ENCODE peak calls at places on chromosome 4, in four cellular contexts. S is HEK293T, P is HepG2, Y is GM12878. M is an unnamed sample.

GRCh38 chr4:53459548-53459947 is 82.1 kb downstream of the FIP1L1 start:
- DNase-seq in S (no peak), P (peak), Y (no peak), M (no peak)

GRCh38 chr4:129043523-129043922 is 49.8 kb downstream of the SCLT1 start:
- DNase-seq in S (no peak), P (peak), Y (no peak), M (no peak)

GRCh38 chr4:14816592-14817273 is 185.5 kb upstream of the CPEB2 start:
- DNase-seq in S (no peak), P (no peak), Y (no peak), M (no peak)

GRCh38 chr4:42309571-42310260 is 87.6 kb upstream of the SHISA3 start:
- DNase-seq in S (no peak), P (no peak), Y (no peak), M (no peak)

GRCh38 chr4:20192754-20193521 is 58.8 kb upstream of the SLIT2 start:
- DNase-seq in S (no peak), P (no peak), Y (no peak), M (no peak)

GRCh38 chr4:25013756-25014737 is 16.7 kb downstream of the LGI2 start:
- DNase-seq in S (peak), P (no peak), Y (no peak), M (no peak)

GRCh38 chr4:180560896-180561295 is 1682.3 kb upstream of the TENM3 start:
- DNase-seq in S (no peak), P (no peak), Y (no peak), M (no peak)

GRCh38 chr4:155143512-155143911 is 64.9 kb upstream of the NPY2R start:
- DNase-seq in S (no peak), P (no peak), Y (no peak), M (no peak)

GRCh38 chr4:150323551-150324325 is 245.5 kb downstream of the DCLK2 start:
- DNase-seq in S (no peak), P (no peak), Y (no peak), M (no peak)

GRCh38 chr4:74189331-74190043 is 31.6 kb downstream of the MTHFD2L start:
- DNase-seq in S (peak), P (peak), Y (peak), M (peak)

GRCh38 chr4:161404346-161405110 is 759.3 kb downstream of the FSTL5 start:
- DNase-seq in S (no peak), P (no peak), Y (no peak), M (no peak)

GRCh38 chr4:88242144-88242543 is 42.2 kb downstream of the PPM1K start:
- DNase-seq in S (peak), P (peak), Y (no peak), M (no peak)

GRCh38 chr4:165794834-165795233 is 78.2 kb upstream of the TLL1 start:
- DNase-seq in S (no peak), P (no peak), Y (no peak), M (no peak)

GRCh38 chr4:32499176-32499575 is 1779.0 kb downstream of the PCDH7 start:
- DNase-seq in S (no peak), P (no peak), Y (no peak), M (no peak)

GRCh38 chr4:37770016-37770415 is 56.5 kb upstream of the PGM2 start:
- DNase-seq in S (no peak), P (no peak), Y (no peak), M (no peak)

GRCh38 chr4:145909331-145909730 is 29.3 kb downstream of the ZNF827 start:
- DNase-seq in S (peak), P (no peak), Y (no peak), M (peak)

GRCh38 chr4:73593631-73594241 is 26.5 kb downstream of the RASSF6 start:
- DNase-seq in S (no peak), P (peak), Y (no peak), M (peak)

GRCh38 chr4:175346381-175346780 is 428.2 kb downstream of the ADAM29 start:
- DNase-seq in S (no peak), P (no peak), Y (no peak), M (no peak)

GRCh38 chr4:138953962-138954371 is 61.6 kb upstream of the NOCT start:
- DNase-seq in S (no peak), P (no peak), Y (no peak), M (no peak)

DNA sequence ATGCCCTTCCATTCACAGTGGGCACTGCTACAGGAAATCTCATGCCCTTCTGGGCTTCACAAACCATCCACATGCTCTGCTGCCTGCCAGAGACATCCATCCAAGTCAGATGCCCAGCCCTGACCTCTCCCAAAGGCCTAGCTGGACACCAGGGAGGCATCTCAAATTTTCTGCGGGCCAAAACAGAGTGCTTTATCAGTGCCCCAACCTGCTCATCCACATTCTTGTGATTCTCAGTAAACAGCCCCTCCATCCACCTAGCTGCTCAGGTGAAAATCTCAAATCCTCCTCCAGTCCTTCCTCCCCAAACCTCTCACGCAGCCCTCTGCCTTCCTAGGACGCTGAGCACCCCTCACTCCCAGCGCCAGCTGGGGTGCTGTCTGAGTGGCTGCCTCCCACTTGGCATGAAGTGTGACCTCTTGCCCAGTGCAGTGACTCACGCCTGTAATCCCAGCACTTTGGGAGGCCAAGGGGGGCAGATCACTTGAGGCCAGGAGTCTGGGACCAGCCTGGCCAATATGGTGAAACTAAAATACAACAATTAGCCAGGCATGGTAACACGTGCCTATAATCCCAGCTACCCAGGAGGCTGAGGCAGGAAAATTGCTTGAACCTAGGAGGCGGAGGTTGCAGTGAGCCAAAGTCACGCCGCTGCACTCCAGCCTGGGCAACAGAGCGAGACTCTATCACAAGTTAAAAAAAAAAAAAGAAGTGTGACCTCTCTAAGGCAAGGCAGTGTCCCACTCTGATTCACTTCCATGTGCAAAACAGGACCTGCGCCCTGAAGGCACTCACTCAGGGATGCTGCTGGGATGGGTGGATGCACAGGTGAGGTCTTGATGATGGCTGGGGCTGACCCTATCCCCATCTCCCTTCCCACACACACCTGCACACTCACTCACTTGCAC is 1.7 kb upstream of the AFAP1 start:
- DNase-seq in S (no peak), P (no peak), Y (no peak), M (no peak)
- TF ChIP-seq FOXK2 in S (no peak), P (no peak), Y (no peak), M (no peak)

GRCh38 chr4:38982356-38983095 is 49.7 kb downstream of the TMEM156 start:
- DNase-seq in S (no peak), P (no peak), Y (no peak), M (no peak)

GRCh38 chr4:38985363-38986065 is 46.7 kb downstream of the TMEM156 start:
- DNase-seq in S (no peak), P (no peak), Y (no peak), M (no peak)

GRCh38 chr4:38980903-38981676 is 51.1 kb downstream of the TMEM156 start:
- DNase-seq in S (no peak), P (peak), Y (peak), M (no peak)

GRCh38 chr4:38987491-38987890 is 44.7 kb downstream of the TMEM156 start:
- DNase-seq in S (no peak), P (no peak), Y (peak), M (no peak)

DNA sequence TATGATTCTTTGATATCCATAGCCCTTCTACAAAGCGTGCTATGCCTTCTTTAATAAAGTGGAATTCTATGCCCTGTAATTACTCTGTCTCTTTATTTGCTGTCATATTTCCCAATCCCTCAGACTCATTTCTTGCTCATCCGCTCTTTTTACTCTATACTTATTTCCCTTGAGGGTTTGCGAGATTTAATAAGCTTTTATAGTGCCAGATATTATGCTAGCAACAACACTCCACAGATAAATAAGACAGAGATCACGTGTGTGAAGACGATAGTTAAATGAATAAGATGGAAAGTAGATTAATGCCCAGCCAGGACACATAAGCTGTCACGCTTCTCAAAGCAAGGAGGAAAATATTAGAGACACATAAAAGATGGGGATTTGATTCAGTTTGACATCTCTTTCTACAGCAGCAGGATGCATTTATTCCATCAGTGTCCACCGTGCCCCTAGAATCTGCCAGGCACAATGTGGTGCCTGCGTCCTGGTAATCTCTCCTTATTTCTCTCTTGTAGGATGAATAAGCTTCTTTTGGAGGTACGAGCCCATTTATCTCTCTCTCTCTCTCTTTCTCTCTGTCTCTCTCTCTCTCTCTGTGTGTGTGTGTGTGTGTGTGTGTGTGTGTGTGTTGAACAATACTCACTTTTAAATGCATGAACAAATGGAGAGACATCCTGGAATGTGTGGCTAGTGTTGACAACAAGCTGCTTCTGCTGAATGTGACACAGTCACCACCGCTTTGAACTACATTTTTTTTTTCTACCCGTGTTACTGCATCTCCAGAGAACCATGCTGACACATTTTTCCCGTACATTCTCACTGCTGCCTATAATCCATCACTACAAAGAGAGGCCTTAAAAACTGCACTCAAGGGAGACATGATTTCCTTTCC is 48.2 kb downstream of the TMEM156 start:
- DNase-seq in S (no peak), P (peak), Y (no peak), M (no peak)
- TF ChIP-seq FOXK2 in S (no peak), P (no peak), Y (no peak), M (no peak)

GRCh38 chr4:71231753-71232420 is 106.9 kb upstream of the SLC4A4 start:
- DNase-seq in S (no peak), P (no peak), Y (no peak), M (no peak)
- TF ChIP-seq FOXK2 in S (no peak), P (no peak), Y (no peak), M (no peak)

GRCh38 chr4:632926-633325 is 7.6 kb downstream of the PDE6B start:
- DNase-seq in S (no peak), P (no peak), Y (no peak), M (no peak)

GRCh38 chr4:633406-633805 is 8.0 kb downstream of the PDE6B start:
- DNase-seq in S (no peak), P (no peak), Y (no peak), M (no peak)

GRCh38 chr4:633976-634598 is 8.7 kb downstream of the PDE6B start:
- DNase-seq in S (no peak), P (no peak), Y (no peak), M (no peak)

GRCh38 chr4:630661-631060 is 5.3 kb downstream of the PDE6B start:
- DNase-seq in S (no peak), P (no peak), Y (no peak), M (no peak)

GRCh38 chr4:632391-632790 is 7.0 kb downstream of the PDE6B start:
- DNase-seq in S (no peak), P (no peak), Y (no peak), M (no peak)
- TF ChIP-seq FOXK2 in S (no peak), P (no peak), Y (no peak), M (no peak)

GRCh38 chr4:6602289-6602688 is 27.3 kb downstream of the MAN2B2 start:
- DNase-seq in S (no peak), P (no peak), Y (no peak), M (no peak)
- TF ChIP-seq FOXK2 in S (no peak), P (no peak), Y (no peak), M (no peak)

DNA sequence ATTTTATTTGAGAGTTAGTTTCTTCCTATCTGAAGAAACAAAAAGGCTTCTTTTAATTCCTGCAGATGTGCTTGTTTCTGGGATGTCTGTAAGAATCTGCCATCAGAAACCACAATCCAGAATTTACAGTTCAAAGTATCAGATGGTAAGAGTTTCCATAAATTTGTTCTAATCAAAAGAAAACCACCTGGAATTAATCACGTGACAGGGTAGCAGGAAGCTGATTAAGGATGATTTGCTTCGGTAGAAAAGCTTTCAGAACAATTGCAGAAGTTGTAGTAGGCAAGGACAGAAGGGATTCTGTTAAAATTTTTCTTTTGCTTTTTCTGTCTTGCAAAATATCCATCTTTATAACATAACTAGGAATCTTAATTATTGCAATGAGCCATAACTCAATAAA is 1975.1 kb upstream of the AGA start:
- DNase-seq in S (no peak), P (no peak), Y (no peak), M (no peak)
- TF ChIP-seq FOXK2 in S (no peak), P (no peak), Y (no peak), M (no peak)